ENCODE peak calls at places on chromosome 1, in nine cellular contexts. G, R, B, F, H, O, V, I and J are unnamed samples.
A peak's percentile ranks its signal among the peaks of the same experiment; 100 is the strongest.

GRCh38 chr1:160797861-160798273 is 1.9 kb downstream of the LY9 start:
- DNase-seq in G (no peak), R (peak; percentile 62), B (peak; percentile 35), F (no peak), H (no peak), O (no peak), V (no peak), I (no peak), J (no peak)

GRCh38 chr1:182120411-182121258 is 59.1 kb upstream of the ZNF648 start:
- DNase-seq in G (no peak), R (no peak), B (no peak), F (no peak), H (peak; percentile 88), O (no peak), V (no peak), I (no peak), J (no peak)

GRCh38 chr1:161008857-161009554 is 11.9 kb downstream of the F11R start:
- DNase-seq in G (peak; percentile 70), R (no peak), B (no peak), F (no peak), H (no peak), O (no peak), V (no peak), I (no peak), J (peak; percentile 32)

GRCh38 chr1:153990468-153991150 is at the start of gene RPS27:
- DNase-seq in G (peak; percentile 99), R (peak; percentile 85), B (peak; percentile 76), F (peak; percentile 99), H (peak; percentile 99), O (peak; percentile 77), V (peak; percentile 98), I (peak; percentile 92), J (peak; percentile 92)

GRCh38 chr1:218671573-218671972 is 326.4 kb downstream of the TGFB2 start:
- DNase-seq in G (no peak), R (no peak), B (no peak), F (no peak), H (no peak), O (no peak), V (peak; percentile 93), I (no peak), J (no peak)

GRCh38 chr1:183270541-183271141 is 84.6 kb downstream of the LAMC2 start:
- DNase-seq in G (no peak), R (no peak), B (no peak), F (peak; percentile 96), H (no peak), O (no peak), V (peak; percentile 93), I (no peak), J (peak; percentile 84)

GRCh38 chr1:159199901-159200300 is 4.8 kb upstream of the ACKR1 start:
- DNase-seq in G (no peak), R (no peak), B (no peak), F (no peak), H (peak; percentile 60), O (no peak), V (no peak), I (no peak), J (no peak)

GRCh38 chr1:157371211-157371610 is 181.1 kb downstream of the FCRL5 start:
- DNase-seq in G (no peak), R (no peak), B (no peak), F (no peak), H (no peak), O (no peak), V (no peak), I (no peak), J (no peak)

GRCh38 chr1:225460737-225461532 is 33.1 kb upstream of the LBR start:
- DNase-seq in G (no peak), R (peak; percentile 76), B (no peak), F (peak; percentile 55), H (no peak), O (no peak), V (no peak), I (no peak), J (no peak)

GRCh38 chr1:23720256-23720995 is 22.8 kb upstream of the ELOA start:
- DNase-seq in G (no peak), R (no peak), B (no peak), F (no peak), H (no peak), O (no peak), V (peak; percentile 16), I (no peak), J (no peak)

GRCh38 chr1:25744636-25745425 is 55.2 kb upstream of the SELENON start:
- DNase-seq in G (no peak), R (no peak), B (no peak), F (no peak), H (no peak), O (no peak), V (no peak), I (no peak), J (no peak)

GRCh38 chr1:211822677-211823426 is 7.7 kb downstream of the LPGAT1 start:
- DNase-seq in G (no peak), R (no peak), B (no peak), F (no peak), H (no peak), O (no peak), V (no peak), I (no peak), J (no peak)

GRCh38 chr1:232084584-232085223 is 458.1 kb downstream of the DISC1 start:
- DNase-seq in G (peak; percentile 84), R (no peak), B (no peak), F (peak; percentile 1), H (no peak), O (peak; percentile 49), V (no peak), I (no peak), J (no peak)

GRCh38 chr1:184672013-184672726 is 82.5 kb downstream of the EDEM3 start:
- DNase-seq in G (no peak), R (no peak), B (no peak), F (no peak), H (no peak), O (no peak), V (no peak), I (no peak), J (no peak)

GRCh38 chr1:225750420-225750819 is 27.2 kb upstream of the SRP9 start:
- DNase-seq in G (no peak), R (no peak), B (no peak), F (no peak), H (no peak), O (no peak), V (no peak), I (no peak), J (no peak)

GRCh38 chr1:72636636-72637035 is 354.3 kb upstream of the NEGR1 start:
- DNase-seq in G (peak; percentile 6), R (no peak), B (no peak), F (no peak), H (no peak), O (no peak), V (no peak), I (no peak), J (no peak)

GRCh38 chr1:183567584-183567983 is 22.7 kb downstream of the NCF2 start:
- DNase-seq in G (no peak), R (no peak), B (no peak), F (peak; percentile 32), H (no peak), O (no peak), V (no peak), I (peak; percentile 61), J (peak; percentile 24)